ENCODE peak calls at places on chromosomes 7 and 10, in nine cellular contexts. R, H, O, V, S, G, E, C and U are unnamed samples.

GRCh38 chr7:142030846-142031245 is 35.2 kb downstream of the MGAM start:
- DNase-seq in R (no peak), H (no peak), O (no peak), V (no peak), S (no peak), G (no peak), E (no peak), C (no peak), U (no peak)

GRCh38 chr10:126119591-126119990 is 223.2 kb downstream of the FANK1 start:
- DNase-seq in R (no peak), H (no peak), O (no peak), V (no peak), S (no peak), G (no peak), E (no peak), C (no peak), U (no peak)

GRCh38 chr7:80070391-80070790 is 64.2 kb upstream of the GNAI1 start:
- DNase-seq in R (no peak), H (peak), O (no peak), V (no peak), S (no peak), G (no peak), E (no peak), C (no peak), U (no peak)

GRCh38 chr7:72313906-72314305 is 98.2 kb downstream of the CALN1 start:
- DNase-seq in R (no peak), H (no peak), O (no peak), V (no peak), S (no peak), G (no peak), E (no peak), C (no peak), U (no peak)

GRCh38 chr7:27110977-27111752 is 8.7 kb upstream of the HOXA2 start:
- DNase-seq in R (no peak), H (peak), O (no peak), V (no peak), S (no peak), G (no peak), E (no peak), C (no peak), U (no peak)

GRCh38 chr7:71867626-71868025 is 544.5 kb downstream of the CALN1 start:
- DNase-seq in R (no peak), H (no peak), O (no peak), V (no peak), S (no peak), G (no peak), E (no peak), C (no peak), U (no peak)

GRCh38 chr10:49841615-49842180 is 79.6 kb upstream of the OGDHL start:
- DNase-seq in R (no peak), H (no peak), O (no peak), V (no peak), S (no peak), G (no peak), E (no peak), C (no peak), U (no peak)

GRCh38 chr10:101489355-101489754 is 98.7 kb downstream of the POLL start:
- DNase-seq in R (no peak), H (peak), O (no peak), V (no peak), S (no peak), G (no peak), E (no peak), C (no peak), U (no peak)

GRCh38 chr10:10891437-10891836 is 126.2 kb upstream of the CELF2 start:
- DNase-seq in R (no peak), H (peak), O (no peak), V (no peak), S (no peak), G (no peak), E (no peak), C (no peak), U (no peak)

GRCh38 chr10:12237265-12238220 is 41.6 kb downstream of the CDC123 start:
- DNase-seq in R (no peak), H (no peak), O (no peak), V (no peak), S (no peak), G (no peak), E (no peak), C (no peak), U (no peak)

GRCh38 chr10:23535381-23535780 is 96.5 kb downstream of the OTUD1 start:
- DNase-seq in R (no peak), H (no peak), O (no peak), V (no peak), S (no peak), G (no peak), E (no peak), C (no peak), U (no peak)

GRCh38 chr10:113096111-113097045 is 146.3 kb downstream of the TCF7L2 start:
- DNase-seq in R (no peak), H (no peak), O (no peak), V (no peak), S (no peak), G (no peak), E (no peak), C (no peak), U (peak)

GRCh38 chr7:69564454-69565417 is 33.5 kb upstream of the AUTS2 start:
- DNase-seq in R (no peak), H (peak), O (no peak), V (no peak), S (no peak), G (no peak), E (no peak), C (no peak), U (no peak)

GRCh38 chr10:111360260-111360925 is 283.6 kb downstream of the ADRA2A start:
- DNase-seq in R (no peak), H (peak), O (no peak), V (peak), S (no peak), G (no peak), E (no peak), C (peak), U (peak)

GRCh38 chr10:10794776-10795175 is 222.9 kb upstream of the CELF2 start:
- DNase-seq in R (no peak), H (peak), O (no peak), V (no peak), S (no peak), G (no peak), E (no peak), C (no peak), U (no peak)

GRCh38 chr10:133590970-133591359 is 25.6 kb upstream of the SYCE1 start:
- DNase-seq in R (no peak), H (no peak), O (no peak), V (no peak), S (no peak), G (no peak), E (no peak), C (no peak), U (no peak)

GRCh38 chr10:74008212-74008731 is 10.4 kb downstream of the VCL start:
- DNase-seq in R (no peak), H (peak), O (no peak), V (no peak), S (no peak), G (no peak), E (no peak), C (no peak), U (no peak)

GRCh38 chr7:27933691-27934565 is 194.0 kb downstream of the TAX1BP1 start:
- DNase-seq in R (no peak), H (no peak), O (no peak), V (no peak), S (no peak), G (no peak), E (no peak), C (no peak), U (no peak)

GRCh38 chr10:70784476-70784875 is 701 bp downstream of the TBATA start:
- DNase-seq in R (no peak), H (no peak), O (no peak), V (no peak), S (no peak), G (no peak), E (no peak), C (no peak), U (no peak)

GRCh38 chr10:807958-808353 is 118.5 kb upstream of the DIP2C start:
- DNase-seq in R (no peak), H (no peak), O (no peak), V (no peak), S (no peak), G (no peak), E (no peak), C (no peak), U (no peak)

GRCh38 chr7:74182453-74183090 is 8.4 kb downstream of the EIF4H start:
- DNase-seq in R (no peak), H (no peak), O (no peak), V (no peak), S (no peak), G (no peak), E (no peak), C (no peak), U (no peak)

GRCh38 chr7:27096756-27097514 is 1.1 kb upstream of the HOXA1 start:
- DNase-seq in R (no peak), H (no peak), O (no peak), V (peak), S (no peak), G (no peak), E (no peak), C (peak), U (peak)

GRCh38 chr7:945556-946255 is 8.8 kb downstream of the ADAP1 start:
- DNase-seq in R (peak), H (no peak), O (no peak), V (peak), S (no peak), G (no peak), E (no peak), C (peak), U (peak)

GRCh38 chr10:76973515-76974289 is 663.9 kb downstream of the KCNMA1 start:
- DNase-seq in R (no peak), H (no peak), O (no peak), V (no peak), S (no peak), G (no peak), E (no peak), C (no peak), U (no peak)

GRCh38 chr10:89086801-89087513 is 96.4 kb downstream of the FAS start:
- DNase-seq in R (no peak), H (peak), O (no peak), V (peak), S (no peak), G (no peak), E (no peak), C (peak), U (peak)

GRCh38 chr10:132677905-132678298 is 108.0 kb downstream of the NKX6-2 start:
- DNase-seq in R (no peak), H (no peak), O (no peak), V (peak), S (peak), G (no peak), E (no peak), C (no peak), U (no peak)